ENCODE peak calls at places on chromosomes 16 and 17, in five cellular contexts. F is H54; E is AG09319; A is RWPE1; Z is stimulated activated naive B cell treated with anti-CD40 and anti-IgM and Interleukin-4, amounts not matched to agents 10 μg/mL and 1 μg/mL and 100 μg/mL, for 72 hours. O is an unnamed sample.

GRCh38 chr16:77789646-77790370 is 1.4 kb downstream of the VAT1L start:
- DNase-seq in F (no peak), E (no peak), A (no peak), Z (no peak), O (no peak)

GRCh38 chr17:72189781-72190593 is 69.2 kb downstream of the SOX9 start:
- DNase-seq in F (no peak), E (no peak), A (no peak), Z (no peak), O (no peak)

GRCh38 chr17:68707032-68707431 is 105.9 kb upstream of the FAM20A start:
- DNase-seq in F (no peak), E (no peak), A (no peak), Z (no peak), O (no peak)

GRCh38 chr17:19317359-19318095 is 45.0 kb downstream of the B9D1 start:
- DNase-seq in F (no peak), E (peak), A (no peak), Z (no peak), O (peak)

GRCh38 chr16:19008245-19008644 is 24.5 kb downstream of the TMC7 start:
- DNase-seq in F (no peak), E (peak), A (peak), Z (no peak), O (no peak)

GRCh38 chr16:59697746-59698145 is 963.6 kb upstream of the GOT2 start:
- DNase-seq in F (no peak), E (no peak), A (no peak), Z (no peak), O (no peak)

GRCh38 chr17:61251939-61252865 is 147.4 kb upstream of the TBX2 start:
- DNase-seq in F (peak), E (peak), A (no peak), Z (peak), O (no peak)

GRCh38 chr17:41284043-41284442 is 8.5 kb downstream of the KRTAP9-7 start:
- DNase-seq in F (no peak), E (no peak), A (no peak), Z (no peak), O (no peak)

GRCh38 chr16:68936729-68937631 is 93.6 kb downstream of the TANGO6 start:
- DNase-seq in F (no peak), E (no peak), A (peak), Z (no peak), O (no peak)

GRCh38 chr16:2775765-2776499 is 1.1 kb downstream of the ELOB start:
- DNase-seq in F (no peak), E (no peak), A (no peak), Z (no peak), O (no peak)

GRCh38 chr17:61410555-61411089 is 11.0 kb downstream of the TBX2 start:
- DNase-seq in F (peak), E (peak), A (no peak), Z (no peak), O (peak)

GRCh38 chr17:42274812-42275526 is 1.2 kb downstream of the STAT5B start:
- DNase-seq in F (no peak), E (no peak), A (no peak), Z (no peak), O (no peak)

GRCh38 chr16:57413301-57413730 is 8.7 kb downstream of the CCL17 start:
- DNase-seq in F (no peak), E (no peak), A (no peak), Z (peak), O (peak)

GRCh38 chr17:61352408-61352770 is 47.3 kb upstream of the TBX2 start:
- DNase-seq in F (no peak), E (no peak), A (no peak), Z (no peak), O (no peak)

GRCh38 chr16:920722-921121 is 50.1 kb downstream of the LMF1 start:
- DNase-seq in F (no peak), E (peak), A (no peak), Z (no peak), O (no peak)

GRCh38 chr16:68356249-68356918 is 45.6 kb downstream of the PRMT7 start:
- DNase-seq in F (no peak), E (no peak), A (no peak), Z (peak), O (peak)

GRCh38 chr17:21513012-21513570 is 136.9 kb downstream of the KCNJ12 start:
- DNase-seq in F (peak), E (peak), A (peak), Z (peak), O (peak)

GRCh38 chr17:79982986-79983385 is 52.7 kb downstream of the TBC1D16 start:
- DNase-seq in F (no peak), E (no peak), A (no peak), Z (no peak), O (no peak)

GRCh38 chr16:20398603-20399002 is 5.9 kb downstream of the PDILT start:
- DNase-seq in F (no peak), E (no peak), A (no peak), Z (no peak), O (no peak)

GRCh38 chr16:75216127-75216526 is 2.7 kb upstream of the CTRB1 start:
- DNase-seq in F (no peak), E (no peak), A (no peak), Z (no peak), O (no peak)

GRCh38 chr16:56684926-56685590 is 2.8 kb downstream of the MT1X start:
- DNase-seq in F (no peak), E (no peak), A (no peak), Z (no peak), O (no peak)

GRCh38 chr16:75589301-75589700 is 23.1 kb downstream of the GABARAPL2 start:
- DNase-seq in F (no peak), E (no peak), A (no peak), Z (no peak), O (no peak)

GRCh38 chr17:68646626-68647526 is 45.7 kb upstream of the FAM20A start:
- DNase-seq in F (no peak), E (no peak), A (no peak), Z (no peak), O (no peak)

GRCh38 chr16:71460246-71460645 is 1.8 kb downstream of the ZNF23 start:
- DNase-seq in F (no peak), E (peak), A (peak), Z (no peak), O (no peak)

GRCh38 chr17:33112763-33113162 is 121.1 kb downstream of the SPACA3 start:
- DNase-seq in F (no peak), E (no peak), A (peak), Z (no peak), O (no peak)

GRCh38 chr17:38628441-38628840 is 22.7 kb upstream of the SRCIN1 start:
- DNase-seq in F (no peak), E (no peak), A (peak), Z (no peak), O (peak)

GRCh38 chr16:89828199-89828869 is at the start of gene SPIRE2:
- DNase-seq in F (peak), E (no peak), A (peak), Z (peak), O (peak)

GRCh38 chr16:28981517-28981916 is 3.3 kb upstream of the LAT start:
- DNase-seq in F (no peak), E (no peak), A (peak), Z (no peak), O (peak)

GRCh38 chr16:23788653-23789052 is 33.8 kb downstream of the CHP2 start:
- DNase-seq in F (no peak), E (no peak), A (no peak), Z (no peak), O (no peak)

GRCh38 chr17:76314392-76315227 is 6.5 kb upstream of the QRICH2 start:
- DNase-seq in F (no peak), E (no peak), A (no peak), Z (no peak), O (no peak)

GRCh38 chr17:45704251-45704650 is 79.9 kb upstream of the CRHR1 start:
- DNase-seq in F (no peak), E (no peak), A (no peak), Z (no peak), O (no peak)

GRCh38 chr16:57486858-57487834 is 853 bp upstream of the DOK4 start:
- DNase-seq in F (no peak), E (no peak), A (no peak), Z (no peak), O (no peak)

O was measured in OCI-LY7.